ENCODE peak calls at places on chromosome 21, in seven cellular contexts. Q, L, F, N, I, A and G are unnamed samples.

GRCh38 chr21:32190491-32191144 is 88.2 kb downstream of the MIS18A start:
- DNase-seq in Q (no peak), L (no peak), F (no peak), N (no peak), I (no peak), A (peak), G (no peak)

GRCh38 chr21:17925000-17925610 is 105.9 kb upstream of the C21orf91 start:
- DNase-seq in Q (no peak), L (peak), F (no peak), N (peak), I (no peak), A (peak), G (peak)

GRCh38 chr21:32336711-32337110 is 38.1 kb downstream of the MRAP start:
- DNase-seq in Q (no peak), L (peak), F (no peak), N (peak), I (no peak), A (no peak), G (no peak)

GRCh38 chr21:31410763-31411278 is 66.8 kb upstream of the TIAM1 start:
- DNase-seq in Q (no peak), L (no peak), F (no peak), N (no peak), I (no peak), A (peak), G (peak)

GRCh38 chr21:45432575-45433255 is 27.8 kb downstream of the COL18A1 start:
- DNase-seq in Q (peak), L (peak), F (no peak), N (no peak), I (no peak), A (no peak), G (no peak)

GRCh38 chr21:17454315-17455027 is 58.4 kb upstream of the CXADR start:
- DNase-seq in Q (no peak), L (peak), F (no peak), N (peak), I (no peak), A (peak), G (peak)

GRCh38 chr21:28944296-28944695 is 48.4 kb downstream of the LTN1 start:
- DNase-seq in Q (no peak), L (no peak), F (no peak), N (no peak), I (no peak), A (no peak), G (no peak)

GRCh38 chr21:45509566-45510465 is 32.4 kb downstream of the SLC19A1 start:
- DNase-seq in Q (peak), L (no peak), F (no peak), N (no peak), I (peak), A (no peak), G (no peak)

GRCh38 chr21:16330340-16331319 is 600.8 kb downstream of the USP25 start:
- DNase-seq in Q (no peak), L (peak), F (no peak), N (peak), I (no peak), A (peak), G (peak)

GRCh38 chr21:17548262-17548661 is 35.4 kb downstream of the CXADR start:
- DNase-seq in Q (no peak), L (no peak), F (no peak), N (no peak), I (no peak), A (no peak), G (no peak)

GRCh38 chr21:44773291-44773932 is 28.2 kb downstream of the UBE2G2 start:
- DNase-seq in Q (no peak), L (no peak), F (no peak), N (no peak), I (no peak), A (no peak), G (no peak)

GRCh38 chr21:18603246-18603645 is 199.7 kb upstream of the TMPRSS15 start:
- DNase-seq in Q (no peak), L (no peak), F (no peak), N (no peak), I (no peak), A (no peak), G (no peak)

GRCh38 chr21:42539342-42539741 is 25.7 kb downstream of the SLC37A1 start:
- DNase-seq in Q (peak), L (no peak), F (no peak), N (no peak), I (no peak), A (no peak), G (no peak)

GRCh38 chr21:23950344-23950743 is 1656.9 kb downstream of the MRPL39 start:
- DNase-seq in Q (no peak), L (no peak), F (no peak), N (no peak), I (no peak), A (no peak), G (no peak)

GRCh38 chr21:41065539-41065938 is 102.4 kb upstream of the BACE2 start:
- DNase-seq in Q (no peak), L (no peak), F (no peak), N (no peak), I (no peak), A (no peak), G (no peak)

GRCh38 chr21:45469273-45470086 is 64.5 kb downstream of the COL18A1 start:
- DNase-seq in Q (no peak), L (no peak), F (no peak), N (no peak), I (no peak), A (no peak), G (no peak)

GRCh38 chr21:44596068-44596725 is 3.9 kb upstream of the KRTAP10-6 start:
- DNase-seq in Q (no peak), L (no peak), F (no peak), N (peak), I (no peak), A (no peak), G (no peak)

GRCh38 chr21:14403681-14404318 is 20.9 kb upstream of the HSPA13 start:
- DNase-seq in Q (no peak), L (peak), F (no peak), N (peak), I (no peak), A (peak), G (no peak)

GRCh38 chr21:40622531-40622930 is 224.4 kb downstream of the DSCAM start:
- DNase-seq in Q (no peak), L (no peak), F (no peak), N (no peak), I (no peak), A (no peak), G (no peak)

GRCh38 chr21:31530918-31531705 is 128.4 kb upstream of the SOD1 start:
- DNase-seq in Q (no peak), L (no peak), F (no peak), N (peak), I (no peak), A (no peak), G (no peak)

GRCh38 chr21:30986966-30987365 is 51.3 kb downstream of the KRTAP19-8 start:
- DNase-seq in Q (no peak), L (no peak), F (no peak), N (no peak), I (no peak), A (no peak), G (no peak)

GRCh38 chr21:14236180-14236579 is 20.2 kb downstream of the RBM11 start:
- DNase-seq in Q (no peak), L (no peak), F (no peak), N (no peak), I (no peak), A (no peak), G (no peak)

GRCh38 chr21:45558044-45558721 is 15.9 kb upstream of the SLC19A1 start:
- DNase-seq in Q (no peak), L (no peak), F (no peak), N (no peak), I (peak), A (no peak), G (no peak)

GRCh38 chr21:33491373-33492102 is at the start of gene DNAJC28:
- DNase-seq in Q (peak), L (peak), F (peak), N (peak), I (peak), A (peak), G (peak)

GRCh38 chr21:28769683-28770082 is 223.0 kb downstream of the LTN1 start:
- DNase-seq in Q (no peak), L (no peak), F (no peak), N (no peak), I (no peak), A (no peak), G (peak)

GRCh38 chr21:15022608-15023261 is 42.1 kb downstream of the NRIP1 start:
- DNase-seq in Q (no peak), L (no peak), F (no peak), N (no peak), I (no peak), A (no peak), G (no peak)

GRCh38 chr21:34202553-34203332 is 129.4 kb downstream of the MRPS6 start:
- DNase-seq in Q (peak), L (no peak), F (no peak), N (no peak), I (peak), A (no peak), G (no peak)

GRCh38 chr21:33655591-33656221 is 13.4 kb downstream of the ITSN1 start:
- DNase-seq in Q (no peak), L (peak), F (no peak), N (peak), I (no peak), A (no peak), G (no peak)

GRCh38 chr21:31162827-31163226 is 124.6 kb upstream of the KRTAP19-8 start:
- DNase-seq in Q (no peak), L (no peak), F (no peak), N (peak), I (no peak), A (no peak), G (no peak)

GRCh38 chr21:25565272-25566199 is 41.7 kb downstream of the MRPL39 start:
- DNase-seq in Q (no peak), L (no peak), F (no peak), N (no peak), I (no peak), A (no peak), G (peak)

GRCh38 chr21:16308269-16308668 is 578.5 kb downstream of the USP25 start:
- DNase-seq in Q (no peak), L (peak), F (no peak), N (no peak), I (no peak), A (no peak), G (no peak)

GRCh38 chr21:29030909-29031308 is 6.4 kb downstream of the USP16 start:
- DNase-seq in Q (no peak), L (no peak), F (no peak), N (no peak), I (no peak), A (no peak), G (no peak)

GRCh38 chr21:16751705-16752104 is 761.1 kb upstream of the CXADR start:
- DNase-seq in Q (no peak), L (no peak), F (no peak), N (no peak), I (no peak), A (no peak), G (no peak)

GRCh38 chr21:41769106-41769505 is 2.3 kb upstream of the RIPK4 start:
- DNase-seq in Q (peak), L (no peak), F (no peak), N (no peak), I (no peak), A (no peak), G (no peak)

GRCh38 chr21:44583800-44584147 is 3.4 kb upstream of the KRTAP10-5 start:
- DNase-seq in Q (no peak), L (no peak), F (no peak), N (peak), I (no peak), A (no peak), G (peak)

GRCh38 chr21:20306836-20307235 is 691.4 kb upstream of the NCAM2 start:
- DNase-seq in Q (no peak), L (no peak), F (no peak), N (no peak), I (no peak), A (no peak), G (no peak)

GRCh38 chr21:45378258-45378966 is 26.6 kb upstream of the COL18A1 start:
- DNase-seq in Q (peak), L (no peak), F (no peak), N (peak), I (peak), A (no peak), G (no peak)

GRCh38 chr21:37582613-37583012 is 216.0 kb downstream of the DYRK1A start:
- DNase-seq in Q (no peak), L (peak), F (no peak), N (peak), I (no peak), A (peak), G (peak)
- TF ChIP-seq CTCF in Q (peak), L (peak), F (peak), N (peak), I (peak), A (peak), G (peak)

GRCh38 chr21:39084979-39085729 is 98.1 kb downstream of the PSMG1 start:
- DNase-seq in Q (peak), L (no peak), F (no peak), N (peak), I (no peak), A (no peak), G (no peak)

GRCh38 chr21:39087238-39087975 is 95.8 kb downstream of the PSMG1 start:
- DNase-seq in Q (peak), L (no peak), F (peak), N (no peak), I (no peak), A (no peak), G (no peak)

GRCh38 chr21:39085843-39086415 is 97.3 kb downstream of the PSMG1 start:
- DNase-seq in Q (no peak), L (peak), F (no peak), N (no peak), I (no peak), A (no peak), G (no peak)

GRCh38 chr21:39087976-39088370 is 95.3 kb downstream of the PSMG1 start:
- DNase-seq in Q (no peak), L (no peak), F (no peak), N (no peak), I (no peak), A (no peak), G (no peak)

DNA sequence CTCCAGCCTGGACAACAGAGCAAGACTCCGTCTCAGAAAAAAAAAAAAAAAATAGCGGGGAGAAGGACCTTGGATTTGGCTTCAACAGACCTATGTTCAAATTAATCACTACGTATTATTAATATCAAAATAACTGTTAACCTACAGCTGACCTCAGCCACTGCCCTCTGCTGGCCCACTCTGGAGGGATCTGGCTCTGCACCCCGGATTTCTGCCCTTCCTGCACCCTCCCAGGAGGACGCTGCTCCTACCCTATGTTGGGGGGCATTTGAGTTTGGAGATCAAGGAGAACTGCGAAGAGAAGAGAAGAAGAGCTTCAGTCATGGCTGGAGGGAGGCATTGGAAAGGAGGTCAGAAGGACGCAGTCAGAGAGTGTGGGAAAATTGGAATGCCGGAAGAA is 96.7 kb downstream of the PSMG1 start:
- DNase-seq in Q (no peak), L (no peak), F (no peak), N (no peak), I (no peak), A (no peak), G (no peak)
- TF ChIP-seq CTCF in Q (no peak), L (no peak), F (no peak), N (peak), I (peak), A (peak), G (no peak)

GRCh38 chr21:36171741-36172331 is 15.2 kb downstream of the DOP1B start:
- DNase-seq in Q (no peak), L (no peak), F (no peak), N (no peak), I (no peak), A (no peak), G (no peak)

GRCh38 chr21:36171327-36171726 is 14.7 kb downstream of the DOP1B start:
- DNase-seq in Q (no peak), L (no peak), F (no peak), N (no peak), I (no peak), A (no peak), G (no peak)

GRCh38 chr21:36170823-36171222 is 14.2 kb downstream of the DOP1B start:
- DNase-seq in Q (no peak), L (no peak), F (no peak), N (no peak), I (no peak), A (no peak), G (no peak)

GRCh38 chr21:36166705-36167104 is 10.1 kb downstream of the DOP1B start:
- DNase-seq in Q (no peak), L (no peak), F (no peak), N (no peak), I (no peak), A (no peak), G (no peak)

GRCh38 chr21:36169465-36170128 is 13.0 kb downstream of the DOP1B start:
- DNase-seq in Q (no peak), L (no peak), F (no peak), N (no peak), I (peak), A (no peak), G (peak)
- TF ChIP-seq CTCF in Q (no peak), L (no peak), F (no peak), N (peak), I (no peak), A (no peak), G (no peak)

DNA sequence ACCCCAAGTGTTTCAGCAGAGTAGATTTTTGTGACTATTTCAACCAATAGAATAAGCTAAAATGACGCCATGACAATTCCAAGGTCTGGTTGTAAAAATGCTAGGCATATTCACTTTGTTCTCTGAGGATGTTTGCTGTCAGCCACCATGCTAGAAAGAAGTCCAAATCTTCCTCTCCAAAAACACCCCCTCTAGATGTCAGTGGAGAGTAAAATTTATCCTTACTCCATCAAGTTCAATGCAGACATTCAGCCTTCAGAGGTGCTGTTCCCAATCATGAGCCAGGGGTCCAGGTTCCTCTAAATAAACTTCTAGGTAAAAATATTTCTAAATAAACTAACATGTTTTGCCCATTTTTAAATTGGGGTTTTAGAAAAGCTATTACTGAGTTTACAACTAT is 395.4 kb upstream of the ADAMTS5 start:
- DNase-seq in Q (no peak), L (peak), F (no peak), N (peak), I (no peak), A (no peak), G (no peak)
- TF ChIP-seq CTCF in Q (no peak), L (no peak), F (no peak), N (no peak), I (peak), A (no peak), G (no peak)